ENCODE peak calls at places on chromosomes 5 and 9, in four cellular contexts. One of them, this sample, is unnamed.

GRCh38 chr5:140073296-140073695 is 30.2 kb upstream of the NRG2 start:
- DNase-seq in cardiac muscle cell: no peak
- DNase-seq in IMR-90: peak
- DNase-seq in Peyer's patch: no peak
- DNase-seq in this sample: no peak

GRCh38 chr5:12480487-12480886 is 576.2 kb upstream of the CTNND2 start:
- DNase-seq in Peyer's patch: no peak
- DNase-seq in IMR-90: no peak
- DNase-seq in cardiac muscle cell: no peak
- DNase-seq in this sample: no peak

GRCh38 chr5:165232187-165232586 is 1726.8 kb downstream of the MAT2B start:
- DNase-seq in Peyer's patch: no peak
- DNase-seq in cardiac muscle cell: no peak
- DNase-seq in IMR-90: no peak
- DNase-seq in this sample: no peak

GRCh38 chr9:27599521-27600234 is 26.4 kb upstream of the C9orf72 start:
- DNase-seq in Peyer's patch: no peak
- DNase-seq in cardiac muscle cell: no peak
- DNase-seq in IMR-90: no peak
- DNase-seq in this sample: no peak

GRCh38 chr9:109699019-109699418 is 81.0 kb upstream of the PALM2AKAP2 start:
- DNase-seq in Peyer's patch: no peak
- DNase-seq in cardiac muscle cell: no peak
- DNase-seq in IMR-90: no peak
- DNase-seq in this sample: no peak

GRCh38 chr5:134289509-134290113 is 63.7 kb upstream of the PPP2CA start:
- DNase-seq in Peyer's patch: peak
- DNase-seq in IMR-90: peak
- DNase-seq in cardiac muscle cell: peak
- DNase-seq in this sample: peak

GRCh38 chr9:70411141-70411929 is 3.1 kb downstream of the KLF9 start:
- DNase-seq in Peyer's patch: peak
- DNase-seq in IMR-90: peak
- DNase-seq in cardiac muscle cell: peak
- DNase-seq in this sample: no peak

GRCh38 chr9:134410078-134410834 is 84.0 kb downstream of the RXRA start:
- DNase-seq in IMR-90: no peak
- DNase-seq in cardiac muscle cell: no peak
- DNase-seq in Peyer's patch: no peak
- DNase-seq in this sample: no peak

GRCh38 chr9:33517373-33517772 is 6.7 kb upstream of the ANKRD18B start:
- DNase-seq in Peyer's patch: peak
- DNase-seq in cardiac muscle cell: peak
- DNase-seq in IMR-90: peak
- DNase-seq in this sample: no peak

GRCh38 chr5:163248856-163249255 is 188.5 kb upstream of the CCNG1 start:
- DNase-seq in Peyer's patch: no peak
- DNase-seq in IMR-90: no peak
- DNase-seq in cardiac muscle cell: no peak
- DNase-seq in this sample: no peak

GRCh38 chr5:173310296-173310769 is 17.9 kb downstream of the STC2 start:
- DNase-seq in Peyer's patch: no peak
- DNase-seq in cardiac muscle cell: no peak
- DNase-seq in IMR-90: no peak
- DNase-seq in this sample: no peak

GRCh38 chr5:35149041-35149440 is 81.2 kb downstream of the PRLR start:
- DNase-seq in cardiac muscle cell: no peak
- DNase-seq in IMR-90: no peak
- DNase-seq in Peyer's patch: no peak
- DNase-seq in this sample: no peak

GRCh38 chr5:73796164-73797141 is 170.5 kb downstream of the ARHGEF28 start:
- DNase-seq in Peyer's patch: no peak
- DNase-seq in IMR-90: peak
- DNase-seq in cardiac muscle cell: peak
- DNase-seq in this sample: no peak

GRCh38 chr5:675876-676698 is 17.1 kb downstream of the TPPP start:
- DNase-seq in cardiac muscle cell: no peak
- DNase-seq in Peyer's patch: peak
- DNase-seq in IMR-90: no peak
- DNase-seq in this sample: no peak

GRCh38 chr9:22044583-22044982 is 35.5 kb upstream of the CDKN2B start:
- DNase-seq in cardiac muscle cell: no peak
- DNase-seq in Peyer's patch: no peak
- DNase-seq in IMR-90: peak
- DNase-seq in this sample: no peak

GRCh38 chr9:137273616-137274320 is 3.8 kb upstream of the TOR4A start:
- DNase-seq in cardiac muscle cell: no peak
- DNase-seq in IMR-90: no peak
- DNase-seq in Peyer's patch: no peak
- DNase-seq in this sample: no peak

GRCh38 chr5:82467006-82467561 is 188.9 kb upstream of the RPS23 start:
- DNase-seq in Peyer's patch: no peak
- DNase-seq in cardiac muscle cell: no peak
- DNase-seq in IMR-90: no peak
- DNase-seq in this sample: no peak

GRCh38 chr5:77852514-77853352 is 76.6 kb upstream of the TBCA start:
- DNase-seq in Peyer's patch: peak
- DNase-seq in cardiac muscle cell: peak
- DNase-seq in IMR-90: peak
- DNase-seq in this sample: peak

GRCh38 chr5:164312801-164313200 is 807.4 kb downstream of the MAT2B start:
- DNase-seq in Peyer's patch: no peak
- DNase-seq in cardiac muscle cell: no peak
- DNase-seq in IMR-90: no peak
- DNase-seq in this sample: no peak

GRCh38 chr5:83353231-83353630 is 118.3 kb upstream of the VCAN start:
- DNase-seq in Peyer's patch: no peak
- DNase-seq in IMR-90: no peak
- DNase-seq in cardiac muscle cell: no peak
- DNase-seq in this sample: no peak

GRCh38 chr5:154260224-154260859 is 69.8 kb downstream of the GALNT10 start:
- DNase-seq in Peyer's patch: no peak
- DNase-seq in IMR-90: no peak
- DNase-seq in cardiac muscle cell: no peak
- DNase-seq in this sample: no peak

GRCh38 chr5:104361932-104362331 is 799.3 kb upstream of the NUDT12 start:
- DNase-seq in cardiac muscle cell: no peak
- DNase-seq in Peyer's patch: no peak
- DNase-seq in IMR-90: no peak
- DNase-seq in this sample: no peak

GRCh38 chr5:128424672-128425071 is 113.4 kb downstream of the FBN2 start:
- DNase-seq in IMR-90: no peak
- DNase-seq in cardiac muscle cell: no peak
- DNase-seq in Peyer's patch: no peak
- DNase-seq in this sample: no peak

GRCh38 chr9:5870691-5871090 is 20.0 kb upstream of the MLANA start:
- DNase-seq in cardiac muscle cell: no peak
- DNase-seq in Peyer's patch: no peak
- DNase-seq in IMR-90: no peak
- DNase-seq in this sample: no peak

DNA sequence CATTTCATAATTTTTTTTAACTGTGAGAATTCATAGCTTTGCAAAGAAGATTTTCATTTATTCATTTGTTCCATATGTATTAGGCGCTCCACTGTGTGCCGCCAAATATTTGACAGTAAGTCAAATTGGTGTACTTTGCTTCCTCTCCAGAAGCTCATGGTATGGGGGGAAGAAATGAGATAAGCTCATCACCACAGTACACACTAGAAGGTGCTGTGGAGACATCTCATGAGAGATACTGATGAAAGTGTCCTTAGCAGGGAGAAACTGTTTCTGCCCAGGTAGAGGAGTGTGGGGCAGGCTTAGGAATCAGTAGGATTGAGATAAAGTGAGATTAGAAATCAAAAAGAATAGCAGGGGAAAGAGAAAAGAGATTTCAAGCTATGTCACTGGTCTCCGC is 136.2 kb downstream of the CDH6 start:
- DNase-seq in IMR-90: peak
- DNase-seq in Peyer's patch: no peak
- DNase-seq in cardiac muscle cell: no peak
- DNase-seq in this sample: no peak
- TF ChIP-seq CTCF in IMR-90: no peak
- TF ChIP-seq CTCF in Peyer's patch: no peak
- TF ChIP-seq CTCF in cardiac muscle cell: no peak
- TF ChIP-seq CTCF in this sample: no peak

DNA sequence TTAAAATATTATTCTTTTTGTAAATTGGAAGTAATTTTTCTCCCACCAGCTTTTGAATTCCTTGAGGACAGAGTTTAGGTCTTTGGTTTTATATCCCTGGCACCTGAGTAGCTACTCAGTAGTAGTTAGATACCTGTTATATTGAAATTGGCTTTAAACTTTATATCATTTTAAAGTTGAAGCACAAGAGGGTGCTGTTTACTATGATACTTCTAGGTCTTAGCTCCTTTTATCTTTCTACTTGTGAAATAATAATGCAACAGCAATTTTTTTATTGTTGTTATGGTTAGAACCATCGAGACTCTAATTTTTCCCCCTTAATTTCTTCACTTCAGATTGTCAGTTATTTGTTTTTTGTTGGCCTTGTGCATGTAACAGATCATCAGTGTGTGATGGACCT is 46.3 kb downstream of the AP3S1 start:
- DNase-seq in Peyer's patch: no peak
- DNase-seq in cardiac muscle cell: no peak
- DNase-seq in IMR-90: peak
- DNase-seq in this sample: no peak
- TF ChIP-seq CTCF in Peyer's patch: no peak
- TF ChIP-seq CTCF in cardiac muscle cell: peak
- TF ChIP-seq CTCF in IMR-90: peak
- TF ChIP-seq CTCF in this sample: no peak

GRCh38 chr5:11105706-11106105 is 344.7 kb upstream of the DAP start:
- DNase-seq in cardiac muscle cell: no peak
- DNase-seq in Peyer's patch: no peak
- DNase-seq in IMR-90: no peak
- DNase-seq in this sample: no peak

GRCh38 chr5:11104543-11105151 is 343.6 kb upstream of the DAP start:
- DNase-seq in IMR-90: no peak
- DNase-seq in Peyer's patch: no peak
- DNase-seq in cardiac muscle cell: no peak
- DNase-seq in this sample: no peak

GRCh38 chr5:11110128-11110527 is 349.1 kb upstream of the DAP start:
- DNase-seq in IMR-90: no peak
- DNase-seq in cardiac muscle cell: no peak
- DNase-seq in Peyer's patch: no peak
- DNase-seq in this sample: no peak
- TF ChIP-seq CTCF in IMR-90: no peak
- TF ChIP-seq CTCF in cardiac muscle cell: no peak
- TF ChIP-seq CTCF in Peyer's patch: no peak
- TF ChIP-seq CTCF in this sample: no peak

GRCh38 chr5:92064993-92065392 is 681.9 kb upstream of the ARRDC3 start:
- DNase-seq in IMR-90: no peak
- DNase-seq in cardiac muscle cell: no peak
- DNase-seq in Peyer's patch: no peak
- DNase-seq in this sample: no peak

DNA sequence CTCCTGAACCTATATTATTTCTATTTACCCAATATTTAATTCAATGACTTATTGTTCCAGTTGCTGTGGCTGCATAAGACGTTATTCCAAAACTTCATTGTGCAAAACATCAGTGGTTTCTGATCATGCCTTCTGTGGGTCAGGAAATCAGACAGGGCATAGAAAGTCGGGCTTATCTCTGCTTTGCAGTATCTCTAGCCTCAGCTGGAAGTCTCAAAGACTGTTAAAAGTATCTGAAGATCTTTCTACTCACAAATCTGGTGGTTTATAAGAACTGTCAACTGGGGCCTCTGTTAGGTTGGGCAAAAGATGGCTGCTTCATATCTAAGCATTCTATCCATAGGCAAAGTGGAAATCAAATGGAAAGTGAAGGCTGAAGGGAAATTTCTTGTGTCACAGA is 687.7 kb upstream of the ARRDC3 start:
- DNase-seq in Peyer's patch: no peak
- DNase-seq in IMR-90: no peak
- DNase-seq in cardiac muscle cell: no peak
- DNase-seq in this sample: no peak
- TF ChIP-seq CTCF in Peyer's patch: no peak
- TF ChIP-seq CTCF in IMR-90: no peak
- TF ChIP-seq CTCF in cardiac muscle cell: no peak
- TF ChIP-seq CTCF in this sample: no peak

GRCh38 chr5:177537389-177538361 is 16.7 kb downstream of the FAM193B start:
- DNase-seq in Peyer's patch: no peak
- DNase-seq in IMR-90: peak
- DNase-seq in cardiac muscle cell: peak
- DNase-seq in this sample: no peak

GRCh38 chr5:177531209-177531940 is 14.6 kb upstream of the DDX41 start:
- DNase-seq in Peyer's patch: no peak
- DNase-seq in cardiac muscle cell: no peak
- DNase-seq in IMR-90: no peak
- DNase-seq in this sample: no peak

GRCh38 chr5:177536386-177536785 is 18.0 kb downstream of the FAM193B start:
- DNase-seq in Peyer's patch: no peak
- DNase-seq in cardiac muscle cell: no peak
- DNase-seq in IMR-90: no peak
- DNase-seq in this sample: no peak

GRCh38 chr5:177538876-177539275 is 15.5 kb downstream of the FAM193B start:
- DNase-seq in IMR-90: no peak
- DNase-seq in cardiac muscle cell: no peak
- DNase-seq in Peyer's patch: no peak
- DNase-seq in this sample: no peak

DNA sequence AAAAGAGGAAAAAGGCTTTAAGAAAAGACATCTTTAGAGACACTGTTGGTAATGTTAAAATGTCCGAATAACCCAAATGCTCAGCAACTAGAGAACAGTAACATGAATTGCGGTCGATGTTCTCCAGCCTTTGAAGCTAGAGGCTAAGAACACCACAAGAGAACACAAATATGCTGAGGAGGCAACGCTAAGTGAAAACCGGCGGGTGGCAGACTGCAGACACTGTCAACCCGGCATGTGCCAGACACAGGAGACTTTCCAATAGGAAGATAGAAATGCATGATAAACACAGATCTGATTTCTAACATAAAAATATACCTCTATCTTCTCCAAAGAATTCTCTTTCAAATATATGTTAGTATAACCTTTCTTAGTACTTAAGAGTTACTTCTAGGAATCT is 18.4 kb upstream of the DDX41 start:
- DNase-seq in Peyer's patch: no peak
- DNase-seq in IMR-90: no peak
- DNase-seq in cardiac muscle cell: no peak
- DNase-seq in this sample: no peak
- TF ChIP-seq CTCF in Peyer's patch: no peak
- TF ChIP-seq CTCF in IMR-90: no peak
- TF ChIP-seq CTCF in cardiac muscle cell: no peak
- TF ChIP-seq CTCF in this sample: no peak

DNA sequence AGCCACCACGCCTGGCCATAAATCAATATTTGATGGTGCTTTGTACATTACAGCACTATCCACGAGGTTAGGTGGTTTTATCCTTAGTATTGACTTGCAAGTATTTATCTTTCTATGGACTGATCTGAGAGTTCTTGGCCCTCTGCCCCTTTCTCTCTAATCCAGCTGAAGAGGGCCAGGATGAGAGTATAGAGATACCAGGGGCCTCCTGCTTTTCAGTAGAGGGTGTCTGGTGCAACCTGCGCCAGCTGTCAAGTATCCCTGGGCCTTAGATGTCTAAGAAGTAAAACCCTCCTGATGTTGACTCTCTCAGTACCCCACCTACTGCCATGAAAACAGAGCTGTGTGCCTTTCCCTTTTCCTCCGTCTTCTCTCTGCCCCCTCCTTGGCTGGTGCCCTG is 153.4 kb downstream of the SLIT3 start:
- DNase-seq in IMR-90: no peak
- DNase-seq in cardiac muscle cell: no peak
- DNase-seq in Peyer's patch: no peak
- DNase-seq in this sample: no peak
- TF ChIP-seq CTCF in IMR-90: no peak
- TF ChIP-seq CTCF in cardiac muscle cell: no peak
- TF ChIP-seq CTCF in Peyer's patch: no peak
- TF ChIP-seq CTCF in this sample: no peak

This sample was measured in progenitor cell of endocrine pancreas.